ENCODE peak calls at places on chromosomes 4 and X, in five cellular contexts. D is suprapubic skin, L is heart right ventricle, S is natural killer cell, G is epithelial cell of proximal tubule. O is an unnamed sample.

GRCh38 chrX:130716822-130717405 is 186.1 kb downstream of the ENOX2 start:
- DNase-seq in G (no peak), L (no peak), S (no peak), D (no peak), O (no peak)

GRCh38 chrX:133674726-133675470 is 259.6 kb upstream of the GPC4 start:
- DNase-seq in D (no peak), L (no peak), G (peak; percentile 73), S (no peak), O (no peak)

GRCh38 chr4:77669911-77670590 is 64.4 kb downstream of the CXCL13 start:
- DNase-seq in S (no peak), D (no peak), G (no peak), L (no peak), O (no peak)

GRCh38 chr4:2289955-2290333 is 28.0 kb upstream of the MXD4 start:
- DNase-seq in S (peak; percentile 16), G (no peak), L (no peak), D (no peak), O (no peak)

GRCh38 chrX:71366674-71367256 is 608 bp downstream of the TAF1 start:
- DNase-seq in S (no peak), G (no peak), L (peak; percentile 5), D (no peak), O (no peak)

GRCh38 chr4:155950461-155950860 is 3.2 kb downstream of the CTSO start:
- DNase-seq in D (no peak), L (no peak), S (no peak), G (no peak), O (no peak)

GRCh38 chrX:17537652-17538301 is 162.8 kb downstream of the NHS start:
- DNase-seq in D (no peak), G (no peak), L (no peak), S (no peak), O (no peak)

GRCh38 chr4:88457307-88458090 is 580 bp downstream of the HERC5 start:
- DNase-seq in L (peak; percentile 20), G (no peak), S (no peak), D (no peak), O (peak; percentile 78)

O was measured in coronary artery.